ENCODE peak calls at places on chromosomes 11 and 22, in four cellular contexts. X, M, E and K are unnamed samples.

GRCh38 chr22:39731481-39731880 is 160.9 kb downstream of the CACNA1I start:
- DNase-seq in X (no peak), M (no peak), E (no peak), K (no peak)

GRCh38 chr11:134275534-134276395 is at the start of gene GLB1L3:
- DNase-seq in X (no peak), M (peak; percentile 54), E (no peak), K (no peak)

GRCh38 chr11:19117760-19118097 is 761 bp downstream of the ZDHHC13 start:
- DNase-seq in X (no peak), M (no peak), E (no peak), K (no peak)

GRCh38 chr22:21768435-21768834 is 32.8 kb upstream of the YPEL1 start:
- DNase-seq in X (no peak), M (no peak), E (no peak), K (no peak)

GRCh38 chr11:2222479-2222878 is 47.9 kb downstream of the ASCL2 start:
- DNase-seq in X (no peak), M (no peak), E (no peak), K (no peak)

GRCh38 chr22:42509548-42509947 is 10.0 kb downstream of the RRP7A start:
- DNase-seq in X (no peak), M (no peak), E (no peak), K (no peak)

GRCh38 chr11:133945087-133945974 is 11.4 kb downstream of the IGSF9B start:
- DNase-seq in X (peak; percentile 40), M (peak; percentile 55), E (peak; percentile 68), K (peak; percentile 69)

GRCh38 chr11:131859811-131860210 is 489.4 kb downstream of the NTM start:
- DNase-seq in X (peak; percentile 69), M (no peak), E (no peak), K (no peak)

GRCh38 chr11:108466405-108466804 is 924 bp downstream of the C11orf65 start:
- DNase-seq in X (no peak), M (no peak), E (no peak), K (no peak)

GRCh38 chr11:80542704-80543103 is 1101.9 kb upstream of the TENM4 start:
- DNase-seq in X (no peak), M (no peak), E (no peak), K (no peak)